ENCODE peak calls at places on chromosomes 12 and 14, in six cellular contexts. K is IMR-90, W is trophoblast cell, J is neuronal stem cell, Z is mesenchymal stem cell, I is H1. Q is an unnamed sample.

GRCh38 chr12:108133482-108133881 is 4.4 kb downstream of the WSCD2 start:
- DNase-seq in Z (no peak), K (no peak), W (no peak), J (no peak), I (no peak), Q (no peak)

GRCh38 chr14:29149798-29150197 is 383.2 kb downstream of the FOXG1 start:
- DNase-seq in W (no peak), Z (no peak), J (no peak), I (no peak), K (no peak), Q (no peak)

GRCh38 chr14:100149789-100150611 is 9.4 kb downstream of the DEGS2 start:
- DNase-seq in J (no peak), I (no peak), Z (no peak), W (no peak), K (no peak), Q (no peak)

GRCh38 chr12:131112016-131112415 is 158.3 kb downstream of the ADGRD1 start:
- DNase-seq in K (no peak), W (no peak), I (no peak), J (no peak), Z (peak; percentile 3), Q (no peak)

GRCh38 chr14:34227834-34228662 is 234.0 kb downstream of the SPTSSA start:
- DNase-seq in J (peak; percentile 57), K (peak; percentile 44), I (peak; percentile 41), W (peak; percentile 91), Z (peak; percentile 63), Q (peak; percentile 69)

GRCh38 chr12:56358836-56359532 is 923 bp downstream of the STAT2 start:
- DNase-seq in I (no peak), Z (peak; percentile 93), K (peak; percentile 87), W (peak; percentile 48), J (no peak), Q (no peak)

GRCh38 chr12:107681836-107682820 is 3.5 kb upstream of the PWP1 start:
- DNase-seq in J (no peak), W (no peak), I (no peak), Z (no peak), K (no peak), Q (no peak)

GRCh38 chr12:71576546-71576945 is 87.1 kb downstream of the ZFC3H1 start:
- DNase-seq in I (no peak), K (no peak), J (no peak), Z (no peak), W (no peak), Q (no peak)

GRCh38 chr12:106655577-106655976 is 72.8 kb downstream of the RFX4 start:
- DNase-seq in W (no peak), I (no peak), J (no peak), K (no peak), Z (no peak), Q (no peak)

GRCh38 chr12:57046947-57047890 is 2.7 kb downstream of the MYO1A start:
- DNase-seq in J (no peak), I (no peak), Z (no peak), K (no peak), W (peak; percentile 61), Q (no peak)

GRCh38 chr12:75271576-75271975 is 58.5 kb downstream of the CAPS2 start:
- DNase-seq in J (no peak), I (no peak), K (no peak), W (peak; percentile 34), Z (no peak), Q (no peak)

GRCh38 chr12:7927470-7927869 is 8.5 kb downstream of the SLC2A3 start:
- DNase-seq in K (no peak), W (no peak), Z (no peak), J (no peak), I (no peak), Q (no peak)
- H4K8ac ChIP-seq in K (no peak overlapping the region), W (no peak overlapping the region), Z (no peak overlapping the region), J (no peak overlapping the region), I (no peak overlapping the region), Q (no peak overlapping the region)

GRCh38 chr14:22184157-22185025 is 404.6 kb downstream of the DAD1 start:
- DNase-seq in J (no peak), K (peak; percentile 86), W (no peak), I (no peak), Z (peak; percentile 49), Q (no peak)
- H2AFZ ChIP-seq in J (no peak overlapping the region), K (no peak overlapping the region), W (no peak overlapping the region), I (no peak overlapping the region), Z (no peak overlapping the region), Q (no peak overlapping the region)

GRCh38 chr12:2242816-2243215 is 190.0 kb downstream of the CACNA1C start:
- DNase-seq in W (no peak), J (no peak), K (no peak), I (no peak), Z (no peak), Q (no peak)
- H4K91ac ChIP-seq in W (no peak overlapping the region), J (no peak overlapping the region), K (no peak overlapping the region), I (no peak overlapping the region), Z (no peak overlapping the region), Q (no peak overlapping the region)

DNA sequence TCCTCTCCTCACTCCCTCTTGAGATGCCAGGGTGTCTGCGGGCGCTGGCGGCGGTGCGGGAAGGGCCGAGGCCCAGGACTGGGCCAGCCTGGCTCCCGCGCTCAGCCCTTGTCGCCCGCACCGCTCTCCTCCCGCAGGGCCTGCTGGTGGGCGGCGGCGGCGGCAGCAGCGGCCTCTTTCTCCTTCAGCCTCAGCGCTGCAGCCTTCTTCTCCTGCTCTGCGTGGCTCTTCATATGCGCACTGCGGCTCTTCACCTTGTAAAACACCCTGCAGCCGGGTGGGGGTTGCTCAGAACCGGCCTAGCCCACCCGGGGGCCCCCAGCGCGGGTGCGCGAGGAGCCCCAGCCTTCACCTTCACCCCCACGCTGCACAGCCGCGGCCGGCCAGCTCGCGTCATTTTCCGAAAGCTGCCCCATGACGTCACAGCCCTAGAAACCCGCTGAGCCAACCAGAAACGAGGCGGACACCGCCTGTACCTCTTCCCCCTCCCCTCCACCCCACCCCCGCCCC is 4.6 kb upstream of the PNMA1 start:
- DNase-seq in K (no peak), Z (no peak), J (peak; percentile 75), I (no peak), W (no peak), Q (peak; percentile 87)
- H4K8ac ChIP-seq in K (peak overlapping the region; percentile 40), Z (no peak overlapping the region), J (no peak overlapping the region), I (peak overlapping the region; percentile 85), W (no peak overlapping the region), Q (no peak overlapping the region)

DNA sequence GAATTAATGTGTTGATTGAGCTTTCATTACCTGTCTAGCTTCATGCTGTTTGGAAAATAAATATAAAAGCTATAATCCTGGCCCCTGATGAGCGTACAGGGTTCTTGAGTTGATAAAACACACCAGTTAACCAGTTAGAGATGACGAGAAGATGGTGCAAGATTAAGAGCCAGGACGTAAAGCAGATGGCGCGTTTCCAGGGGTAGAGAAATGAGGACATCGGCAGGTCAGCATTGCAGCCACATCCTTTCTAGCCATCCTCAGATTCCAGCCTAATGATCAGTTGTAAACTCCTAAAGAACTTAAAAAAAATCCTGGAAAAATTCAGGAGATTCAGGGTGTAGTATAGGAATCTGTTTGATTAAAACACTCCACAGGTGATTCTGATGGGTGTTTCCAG is 203.7 kb downstream of the CACNA1C start:
- DNase-seq in Z (peak; percentile 90), I (no peak), W (no peak), K (peak; percentile 95), J (no peak), Q (no peak)
- H2AFZ ChIP-seq in Z (no peak overlapping the region), I (no peak overlapping the region), W (no peak overlapping the region), K (no peak overlapping the region), J (no peak overlapping the region), Q (no peak overlapping the region)

Q was measured in H9.